ENCODE peak calls at places on chromosomes 12 and 14, in nine cellular contexts. Z is cardiac fibroblast, X is right lobe of liver, C is mammary epithelial cell, O is body of pancreas, A is iPS DF 6.9, H is AG04450, E is fibroblast of the aortic adventitia, L is DND-41. V is an unnamed sample.

GRCh38 chr12:96108321-96108720 is 72.9 kb upstream of the LTA4H start:
- DNase-seq in Z (no peak), L (peak), X (peak), C (no peak), H (no peak), O (peak), A (no peak), E (no peak), V (peak)

GRCh38 chr14:43568022-43568421 is 939.1 kb downstream of the FSCB start:
- DNase-seq in H (no peak), O (no peak), A (no peak), X (no peak), C (no peak), E (no peak), L (no peak), Z (no peak), V (no peak)

GRCh38 chr12:50167026-50167742 is at the start of gene CERS5:
- DNase-seq in E (peak), L (peak), C (peak), A (peak), Z (peak), H (peak), O (peak), X (peak), V (peak)

GRCh38 chr12:5220835-5221234 is 177.2 kb downstream of the KCNA5 start:
- DNase-seq in Z (no peak), E (no peak), O (no peak), C (peak), L (peak), H (no peak), X (no peak), A (no peak), V (no peak)

GRCh38 chr14:63678538-63678937 is 36.9 kb upstream of the WDR89 start:
- DNase-seq in O (no peak), Z (no peak), L (no peak), X (no peak), A (no peak), E (no peak), H (no peak), C (no peak), V (no peak)

GRCh38 chr14:20798318-20798717 is 4.3 kb downstream of the RNASE1 start:
- DNase-seq in X (no peak), E (no peak), L (no peak), O (peak), H (no peak), Z (no peak), A (no peak), C (no peak), V (no peak)

GRCh38 chr14:64951291-64951690 is 8.7 kb upstream of the GPX2 start:
- DNase-seq in A (no peak), L (no peak), Z (no peak), O (no peak), C (no peak), X (no peak), H (no peak), E (no peak), V (no peak)

GRCh38 chr12:58242803-58243628 is 301.6 kb downstream of the ATP23 start:
- DNase-seq in X (no peak), C (no peak), H (peak), O (no peak), L (no peak), E (peak), A (no peak), Z (peak), V (no peak)

GRCh38 chr12:54612216-54612750 is 22.4 kb downstream of the LACRT start:
- DNase-seq in X (no peak), Z (no peak), O (no peak), L (no peak), C (no peak), E (no peak), A (no peak), H (no peak), V (no peak)

GRCh38 chr12:73225371-73225937 is 953.3 kb downstream of the TRHDE start:
- DNase-seq in A (no peak), L (no peak), H (no peak), E (no peak), O (no peak), C (no peak), X (peak), Z (no peak), V (no peak)

GRCh38 chr12:26062566-26062965 is 62.3 kb downstream of the BHLHE41 start:
- DNase-seq in C (peak), E (peak), H (peak), O (no peak), A (no peak), X (no peak), L (no peak), Z (peak), V (no peak)

GRCh38 chr14:29804481-29804880 is 123.2 kb downstream of the PRKD1 start:
- DNase-seq in X (no peak), A (no peak), H (no peak), Z (no peak), O (no peak), L (no peak), E (no peak), C (no peak), V (no peak)

GRCh38 chr12:34107016-34107415 is 84.7 kb downstream of the ALG10 start:
- DNase-seq in H (no peak), C (no peak), O (no peak), E (no peak), Z (no peak), L (no peak), A (no peak), X (no peak), V (no peak)

GRCh38 chr12:49538740-49539403 is at the start of gene KCNH3:
- DNase-seq in H (no peak), O (peak), X (peak), E (peak), C (peak), A (no peak), Z (peak), L (peak), V (peak)

DNA sequence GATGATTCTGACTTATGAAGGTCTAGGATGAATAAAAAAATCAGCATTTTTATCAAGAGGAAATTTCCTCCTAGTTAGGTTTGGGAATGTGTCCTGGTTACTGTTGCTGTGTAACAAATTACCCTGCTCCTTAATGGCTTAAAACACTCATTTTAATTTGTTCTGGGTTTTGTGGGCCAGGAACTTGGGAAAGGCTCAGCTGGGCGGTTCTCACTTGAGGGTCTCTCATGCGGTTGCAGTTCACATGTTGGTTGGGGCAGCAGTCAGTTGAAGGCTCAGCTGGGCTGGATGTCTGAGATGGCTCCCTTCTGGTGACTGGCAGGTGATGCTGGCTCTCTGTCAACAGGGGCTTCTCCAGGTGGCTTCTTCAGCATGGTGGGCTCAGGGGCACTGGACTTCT is 214.6 kb downstream of the RBM19 start:
- DNase-seq in Z (no peak), C (no peak), H (no peak), O (no peak), X (no peak), E (no peak), L (no peak), A (no peak), V (no peak)
- H3K4me3 ChIP-seq in Z (no peak), C (no peak), H (no peak), O (no peak), X (no peak), E (no peak), L (no peak), A (no peak), V (no peak)

DNA sequence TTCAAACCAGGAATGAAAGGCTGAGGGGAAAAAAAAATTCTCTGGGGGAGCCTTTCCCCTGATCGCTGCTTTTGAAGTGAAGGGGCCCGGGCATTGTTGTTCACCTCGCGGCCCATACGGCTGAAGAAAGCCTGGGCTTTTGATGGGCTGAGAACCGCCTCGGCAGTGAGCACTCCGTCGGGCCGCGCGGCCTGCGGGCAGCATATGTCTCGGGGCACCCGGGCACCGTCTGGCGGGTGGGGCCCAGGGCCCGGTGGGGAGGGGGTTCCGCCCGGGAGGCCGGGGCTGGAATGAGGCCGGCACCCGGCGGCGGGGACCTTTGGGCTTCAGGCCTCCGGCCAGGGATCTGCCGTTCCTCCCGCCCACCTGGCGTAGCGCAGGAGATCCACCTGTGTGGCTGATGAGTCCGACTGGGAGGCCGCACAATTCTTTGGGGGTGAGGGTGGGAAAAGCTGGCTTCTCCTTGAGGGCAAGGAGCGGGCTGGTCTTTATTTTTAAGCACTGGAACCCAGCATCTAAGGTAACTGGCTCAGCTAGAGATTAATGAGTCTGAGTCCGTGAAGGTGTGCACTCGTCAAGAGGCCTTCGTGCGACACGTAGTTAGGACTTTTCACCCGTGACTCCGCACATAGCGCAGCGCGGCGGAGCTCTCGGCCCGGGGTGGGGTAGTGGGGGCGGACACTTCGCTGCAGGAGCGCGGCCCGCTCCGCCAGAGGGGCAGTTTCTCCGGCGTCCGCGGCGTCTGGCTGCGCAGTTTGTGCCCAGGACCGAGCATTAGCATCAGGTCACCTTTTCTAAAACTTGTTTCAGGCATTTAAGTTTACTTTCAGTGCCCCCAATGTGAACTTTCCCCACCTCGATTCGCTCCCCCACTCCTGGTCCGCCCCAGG is 10.6 kb downstream of the FOXA1 start:
- DNase-seq in Z (no peak), C (no peak), A (no peak), O (no peak), L (no peak), H (no peak), E (no peak), X (peak), V (no peak)
- H3K4me3 ChIP-seq in Z (no peak), C (no peak), A (peak), O (no peak), L (no peak), H (no peak), E (no peak), X (peak), V (no peak)

GRCh38 chr14:100585448-100586152 is 1.6 kb downstream of the BEGAIN start:
- DNase-seq in E (no peak), O (no peak), H (no peak), L (no peak), A (no peak), X (no peak), C (no peak), Z (no peak), V (no peak)
- H3K4me3 ChIP-seq in E (no peak), O (no peak), H (no peak), L (no peak), A (no peak), X (no peak), C (no peak), Z (no peak), V (no peak)

GRCh38 chr12:31966558-31967205 is 7.5 kb downstream of the RESF1 start:
- DNase-seq in C (no peak), O (no peak), H (no peak), Z (peak), L (no peak), A (no peak), X (no peak), E (peak), V (no peak)
- H3K4me3 ChIP-seq in C (no peak), O (no peak), H (no peak), Z (no peak), L (no peak), A (no peak), X (no peak), E (no peak), V (peak)

GRCh38 chr12:131608740-131609665 is 101.9 kb upstream of the SFSWAP start:
- DNase-seq in L (peak), O (peak), Z (peak), X (peak), A (no peak), E (peak), C (peak), H (no peak), V (peak)
- H3K4me3 ChIP-seq in L (no peak), O (no peak), Z (no peak), X (no peak), A (no peak), E (no peak), C (no peak), H (no peak), V (no peak)

GRCh38 chr12:30414507-30414906 is 281.2 kb downstream of the IPO8 start:
- DNase-seq in A (no peak), E (no peak), Z (peak), O (no peak), L (no peak), C (no peak), X (no peak), H (no peak), V (no peak)

GRCh38 chr12:30415777-30416176 is 279.9 kb downstream of the IPO8 start:
- DNase-seq in C (no peak), L (no peak), H (no peak), Z (no peak), E (no peak), O (no peak), X (no peak), A (no peak), V (no peak)

GRCh38 chr12:30416631-30417030 is 279.0 kb downstream of the IPO8 start:
- DNase-seq in C (peak), X (no peak), A (no peak), H (no peak), E (no peak), Z (peak), O (no peak), L (no peak), V (no peak)

GRCh38 chr12:30420561-30420960 is 275.1 kb downstream of the IPO8 start:
- DNase-seq in O (no peak), C (peak), Z (peak), L (no peak), H (no peak), A (no peak), X (no peak), E (peak), V (no peak)

GRCh38 chr12:30417697-30418231 is 277.9 kb downstream of the IPO8 start:
- DNase-seq in Z (peak), O (no peak), C (peak), A (no peak), H (peak), L (no peak), X (no peak), E (peak), V (no peak)
- H3K4me3 ChIP-seq in Z (peak), O (no peak), C (no peak), A (no peak), H (no peak), L (no peak), X (no peak), E (no peak), V (no peak)

GRCh38 chr14:60637138-60637489 is 12.2 kb downstream of the SIX1 start:
- DNase-seq in Z (no peak), O (no peak), H (no peak), C (no peak), X (no peak), L (no peak), E (no peak), A (no peak), V (no peak)
- H3K4me3 ChIP-seq in Z (no peak), O (no peak), H (no peak), C (no peak), X (no peak), L (no peak), E (no peak), A (peak), V (no peak)

GRCh38 chr12:25054783-25055144 is 105.9 kb upstream of the BCAT1 start:
- DNase-seq in O (peak), Z (peak), X (no peak), A (no peak), E (no peak), H (no peak), L (peak), C (peak), V (peak)
- H3K4me3 ChIP-seq in O (no peak), Z (no peak), X (no peak), A (no peak), E (no peak), H (no peak), L (peak), C (no peak), V (peak)

GRCh38 chr14:99644723-99645544 is at the start of gene HHIPL1:
- DNase-seq in H (no peak), E (peak), A (no peak), O (peak), Z (peak), X (no peak), C (no peak), L (no peak), V (no peak)
- H3K4me3 ChIP-seq in H (peak), E (peak), A (peak), O (no peak), Z (peak), X (peak), C (peak), L (no peak), V (no peak)

GRCh38 chr12:75315518-75315917 is 14.6 kb downstream of the CAPS2 start:
- DNase-seq in L (no peak), H (no peak), E (peak), C (no peak), O (no peak), A (no peak), Z (peak), X (no peak), V (no peak)
- H3K4me3 ChIP-seq in L (no peak), H (no peak), E (no peak), C (no peak), O (no peak), A (no peak), Z (no peak), X (no peak), V (no peak)